ENCODE peak calls at places on chromosomes 1 and 21, in seven cellular contexts. One of them, this sample, is unnamed. For H3K4me1 and H3K36me3, the result is how much of the 10 kb centered on the place peaks cover.

GRCh38 chr21:43321111-43321510 is 105.8 kb downstream of the SIK1 start:
- DNase-seq in right lobe of liver: no peak
- DNase-seq in small intestine: peak
- DNase-seq in sigmoid colon: no peak
- DNase-seq in CD4-positive, alpha-beta memory T cell: no peak
- DNase-seq in body of pancreas: no peak
- DNase-seq in endothelial cell of umbilical vein: no peak
- DNase-seq in this sample: no peak

GRCh38 chr1:234541281-234541975 is 62.4 kb upstream of the TARBP1 start:
- DNase-seq in right lobe of liver: peak
- DNase-seq in small intestine: no peak
- DNase-seq in sigmoid colon: peak
- DNase-seq in CD4-positive, alpha-beta memory T cell: no peak
- DNase-seq in body of pancreas: no peak
- DNase-seq in endothelial cell of umbilical vein: no peak
- DNase-seq in this sample: no peak

GRCh38 chr1:105137543-105138444 is 1388.1 kb downstream of the AMY1C start:
- DNase-seq in right lobe of liver: no peak
- DNase-seq in small intestine: peak
- DNase-seq in sigmoid colon: no peak
- DNase-seq in CD4-positive, alpha-beta memory T cell: no peak
- DNase-seq in body of pancreas: no peak
- DNase-seq in endothelial cell of umbilical vein: no peak
- DNase-seq in this sample: no peak

GRCh38 chr1:17438977-17439249 is 564 bp downstream of the RCC2 start:
- DNase-seq in right lobe of liver: no peak
- DNase-seq in small intestine: no peak
- DNase-seq in sigmoid colon: no peak
- DNase-seq in CD4-positive, alpha-beta memory T cell: no peak
- DNase-seq in body of pancreas: no peak
- DNase-seq in endothelial cell of umbilical vein: no peak
- DNase-seq in this sample: no peak

GRCh38 chr1:64038119-64038518 is 165.3 kb upstream of the UBE2U start:
- DNase-seq in right lobe of liver: no peak
- DNase-seq in small intestine: no peak
- DNase-seq in sigmoid colon: no peak
- DNase-seq in CD4-positive, alpha-beta memory T cell: no peak
- DNase-seq in body of pancreas: no peak
- DNase-seq in endothelial cell of umbilical vein: no peak
- DNase-seq in this sample: no peak

GRCh38 chr1:194295690-194296089 is 1109.3 kb upstream of the B3GALT2 start:
- DNase-seq in right lobe of liver: no peak
- DNase-seq in small intestine: peak
- DNase-seq in sigmoid colon: no peak
- DNase-seq in CD4-positive, alpha-beta memory T cell: peak
- DNase-seq in body of pancreas: peak
- DNase-seq in endothelial cell of umbilical vein: peak
- DNase-seq in this sample: no peak

GRCh38 chr1:33902486-33903209 is 38.8 kb downstream of the HMGB4 start:
- DNase-seq in right lobe of liver: no peak
- DNase-seq in small intestine: no peak
- DNase-seq in sigmoid colon: no peak
- DNase-seq in CD4-positive, alpha-beta memory T cell: no peak
- DNase-seq in body of pancreas: no peak
- DNase-seq in endothelial cell of umbilical vein: no peak
- DNase-seq in this sample: no peak

GRCh38 chr1:204588826-204589225 is 72.6 kb downstream of the MDM4 start:
- DNase-seq in right lobe of liver: no peak
- DNase-seq in small intestine: no peak
- DNase-seq in sigmoid colon: no peak
- DNase-seq in CD4-positive, alpha-beta memory T cell: no peak
- DNase-seq in body of pancreas: no peak
- DNase-seq in endothelial cell of umbilical vein: no peak
- DNase-seq in this sample: no peak

GRCh38 chr1:226474443-226475111 is 66.7 kb upstream of the PARP1 start:
- DNase-seq in right lobe of liver: no peak
- DNase-seq in small intestine: no peak
- DNase-seq in sigmoid colon: no peak
- DNase-seq in CD4-positive, alpha-beta memory T cell: no peak
- DNase-seq in body of pancreas: no peak
- DNase-seq in endothelial cell of umbilical vein: no peak
- DNase-seq in this sample: no peak

GRCh38 chr21:23452384-23453083 is 2154.7 kb downstream of the MRPL39 start:
- DNase-seq in right lobe of liver: peak
- DNase-seq in small intestine: no peak
- DNase-seq in sigmoid colon: no peak
- DNase-seq in CD4-positive, alpha-beta memory T cell: no peak
- DNase-seq in body of pancreas: peak
- DNase-seq in endothelial cell of umbilical vein: no peak
- DNase-seq in this sample: no peak

GRCh38 chr1:19468397-19468956 is 16.9 kb downstream of the CAPZB start:
- DNase-seq in right lobe of liver: no peak
- DNase-seq in small intestine: peak
- DNase-seq in sigmoid colon: no peak
- DNase-seq in CD4-positive, alpha-beta memory T cell: peak
- DNase-seq in body of pancreas: peak
- DNase-seq in endothelial cell of umbilical vein: no peak
- DNase-seq in this sample: no peak

GRCh38 chr1:155681776-155682175 is 6.8 kb downstream of the YY1AP1 start:
- DNase-seq in right lobe of liver: no peak
- DNase-seq in small intestine: no peak
- DNase-seq in sigmoid colon: no peak
- DNase-seq in CD4-positive, alpha-beta memory T cell: no peak
- DNase-seq in body of pancreas: no peak
- DNase-seq in endothelial cell of umbilical vein: no peak
- DNase-seq in this sample: no peak

GRCh38 chr1:215118081-215118480 is 35.5 kb downstream of the KCNK2 start:
- DNase-seq in right lobe of liver: no peak
- DNase-seq in small intestine: no peak
- DNase-seq in sigmoid colon: no peak
- DNase-seq in CD4-positive, alpha-beta memory T cell: no peak
- DNase-seq in body of pancreas: no peak
- DNase-seq in endothelial cell of umbilical vein: no peak
- DNase-seq in this sample: no peak

GRCh38 chr1:236862615-236863211 is 67.6 kb downstream of the MTR start:
- DNase-seq in right lobe of liver: peak
- DNase-seq in small intestine: no peak
- DNase-seq in sigmoid colon: no peak
- DNase-seq in CD4-positive, alpha-beta memory T cell: no peak
- DNase-seq in body of pancreas: peak
- DNase-seq in endothelial cell of umbilical vein: no peak
- DNase-seq in this sample: no peak

GRCh38 chr1:171251741-171252300 is 3.5 kb downstream of the FMO1 start:
- DNase-seq in right lobe of liver: no peak
- DNase-seq in small intestine: peak
- DNase-seq in sigmoid colon: no peak
- DNase-seq in CD4-positive, alpha-beta memory T cell: peak
- DNase-seq in body of pancreas: peak
- DNase-seq in endothelial cell of umbilical vein: peak
- DNase-seq in this sample: peak

GRCh38 chr1:205158048-205158616 is 36.4 kb upstream of the RBBP5 start:
- DNase-seq in right lobe of liver: no peak
- DNase-seq in small intestine: no peak
- DNase-seq in sigmoid colon: no peak
- DNase-seq in CD4-positive, alpha-beta memory T cell: no peak
- DNase-seq in body of pancreas: no peak
- DNase-seq in endothelial cell of umbilical vein: no peak
- DNase-seq in this sample: no peak

GRCh38 chr1:248926401-248927182 is 20.6 kb downstream of the PGBD2 start:
- DNase-seq in right lobe of liver: no peak
- DNase-seq in small intestine: no peak
- DNase-seq in sigmoid colon: no peak
- DNase-seq in CD4-positive, alpha-beta memory T cell: no peak
- DNase-seq in body of pancreas: no peak
- DNase-seq in endothelial cell of umbilical vein: no peak
- DNase-seq in this sample: no peak

GRCh38 chr21:17799414-17800164 is 19.6 kb downstream of the C21orf91 start:
- DNase-seq in right lobe of liver: no peak
- DNase-seq in small intestine: no peak
- DNase-seq in sigmoid colon: no peak
- DNase-seq in CD4-positive, alpha-beta memory T cell: no peak
- DNase-seq in body of pancreas: no peak
- DNase-seq in endothelial cell of umbilical vein: no peak
- DNase-seq in this sample: no peak

GRCh38 chr1:150808134-150808533 is at the start of gene CTSK:
- DNase-seq in right lobe of liver: no peak
- DNase-seq in small intestine: no peak
- DNase-seq in sigmoid colon: peak
- DNase-seq in CD4-positive, alpha-beta memory T cell: no peak
- DNase-seq in body of pancreas: no peak
- DNase-seq in endothelial cell of umbilical vein: no peak
- DNase-seq in this sample: no peak

GRCh38 chr21:44925027-44925755 is 4.5 kb upstream of the ITGB2 start:
- DNase-seq in right lobe of liver: no peak
- DNase-seq in small intestine: no peak
- DNase-seq in sigmoid colon: no peak
- DNase-seq in CD4-positive, alpha-beta memory T cell: no peak
- DNase-seq in body of pancreas: no peak
- DNase-seq in endothelial cell of umbilical vein: no peak
- DNase-seq in this sample: no peak

GRCh38 chr1:185348296-185348695 is 31.3 kb upstream of the IVNS1ABP start:
- DNase-seq in right lobe of liver: no peak
- DNase-seq in small intestine: no peak
- DNase-seq in sigmoid colon: no peak
- DNase-seq in CD4-positive, alpha-beta memory T cell: no peak
- DNase-seq in body of pancreas: no peak
- DNase-seq in endothelial cell of umbilical vein: no peak
- DNase-seq in this sample: no peak

GRCh38 chr21:31977816-31978215 is 105.0 kb downstream of the HUNK start:
- DNase-seq in right lobe of liver: no peak
- DNase-seq in small intestine: no peak
- DNase-seq in sigmoid colon: no peak
- DNase-seq in CD4-positive, alpha-beta memory T cell: no peak
- DNase-seq in body of pancreas: no peak
- DNase-seq in endothelial cell of umbilical vein: no peak
- DNase-seq in this sample: no peak

GRCh38 chr1:213759359-213760181 is 228.2 kb upstream of the PROX1 start:
- DNase-seq in right lobe of liver: peak
- DNase-seq in small intestine: peak
- DNase-seq in sigmoid colon: no peak
- DNase-seq in CD4-positive, alpha-beta memory T cell: no peak
- DNase-seq in body of pancreas: peak
- DNase-seq in endothelial cell of umbilical vein: no peak
- DNase-seq in this sample: no peak

GRCh38 chr21:37383784-37384311 is 17.3 kb downstream of the DYRK1A start:
- DNase-seq in right lobe of liver: no peak
- DNase-seq in small intestine: no peak
- DNase-seq in sigmoid colon: no peak
- DNase-seq in CD4-positive, alpha-beta memory T cell: no peak
- DNase-seq in body of pancreas: no peak
- DNase-seq in endothelial cell of umbilical vein: no peak
- DNase-seq in this sample: no peak

GRCh38 chr21:39111928-39112327 is 71.3 kb downstream of the PSMG1 start:
- DNase-seq in right lobe of liver: no peak
- DNase-seq in small intestine: no peak
- DNase-seq in sigmoid colon: no peak
- DNase-seq in CD4-positive, alpha-beta memory T cell: no peak
- DNase-seq in body of pancreas: no peak
- DNase-seq in endothelial cell of umbilical vein: no peak
- DNase-seq in this sample: no peak

GRCh38 chr1:8017495-8018310 is 8.4 kb downstream of the ERRFI1 start:
- DNase-seq in right lobe of liver: no peak
- DNase-seq in small intestine: no peak
- DNase-seq in sigmoid colon: no peak
- DNase-seq in CD4-positive, alpha-beta memory T cell: no peak
- DNase-seq in body of pancreas: no peak
- DNase-seq in endothelial cell of umbilical vein: no peak
- DNase-seq in this sample: no peak
- H3K4me1 ChIP-seq in right lobe of liver: under half
- H3K4me1 ChIP-seq in small intestine: under half
- H3K4me1 ChIP-seq in sigmoid colon: under half
- H3K4me1 ChIP-seq in CD4-positive, alpha-beta memory T cell: under half
- H3K4me1 ChIP-seq in body of pancreas: half or more
- H3K4me1 ChIP-seq in endothelial cell of umbilical vein: half or more
- H3K4me1 ChIP-seq in this sample: half or more

DNA sequence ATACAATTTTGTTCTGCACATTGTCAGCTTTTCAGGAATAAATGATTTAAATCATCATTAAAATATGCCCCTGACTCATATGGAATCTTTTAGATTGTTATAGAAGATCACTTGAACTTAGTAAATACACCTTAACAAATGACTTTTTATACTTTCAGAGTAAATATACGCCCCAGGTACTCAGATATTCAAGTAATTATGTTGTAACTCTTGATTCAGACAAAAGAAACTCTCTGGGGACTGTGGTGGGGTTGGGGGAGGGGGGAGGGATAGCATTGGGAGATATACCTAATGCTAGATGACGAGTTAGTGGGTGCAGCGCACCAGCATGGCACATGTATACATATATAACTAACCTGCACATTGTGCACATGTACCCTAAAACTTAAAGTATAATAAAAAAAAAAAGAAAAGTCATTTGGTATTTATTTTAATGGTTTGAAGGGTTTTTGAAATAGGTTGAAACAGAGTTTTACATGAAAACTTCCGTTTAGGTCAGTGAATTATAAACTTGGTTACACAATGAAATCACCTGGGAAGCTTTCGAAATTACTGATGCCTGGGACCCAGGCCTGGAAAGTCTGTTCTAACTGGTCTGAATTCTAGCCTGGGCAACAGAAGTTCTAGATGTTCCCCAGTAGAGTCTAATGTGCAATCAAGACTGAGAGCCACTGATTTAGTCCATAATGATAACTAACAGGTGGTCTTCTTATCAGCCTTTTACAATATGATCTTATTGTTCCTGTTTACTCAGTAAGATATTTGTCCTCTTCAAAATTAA is 320.5 kb upstream of the NR5A2 start:
- DNase-seq in right lobe of liver: peak
- DNase-seq in small intestine: no peak
- DNase-seq in sigmoid colon: no peak
- DNase-seq in CD4-positive, alpha-beta memory T cell: no peak
- DNase-seq in body of pancreas: no peak
- DNase-seq in endothelial cell of umbilical vein: no peak
- DNase-seq in this sample: no peak
- H3K4me3 ChIP-seq in right lobe of liver: no peak
- H3K4me3 ChIP-seq in small intestine: no peak
- H3K4me3 ChIP-seq in sigmoid colon: no peak
- H3K4me3 ChIP-seq in CD4-positive, alpha-beta memory T cell: no peak
- H3K4me3 ChIP-seq in body of pancreas: no peak
- H3K4me3 ChIP-seq in endothelial cell of umbilical vein: no peak
- H3K4me3 ChIP-seq in this sample: no peak

GRCh38 chr1:182869241-182869666 is 30.1 kb downstream of the DHX9 start:
- DNase-seq in right lobe of liver: no peak
- DNase-seq in small intestine: no peak
- DNase-seq in sigmoid colon: no peak
- DNase-seq in CD4-positive, alpha-beta memory T cell: no peak
- DNase-seq in body of pancreas: no peak
- DNase-seq in endothelial cell of umbilical vein: no peak
- DNase-seq in this sample: no peak
- H3K36me3 ChIP-seq in right lobe of liver: under half
- H3K36me3 ChIP-seq in small intestine: under half
- H3K36me3 ChIP-seq in sigmoid colon: half or more
- H3K36me3 ChIP-seq in CD4-positive, alpha-beta memory T cell: half or more
- H3K36me3 ChIP-seq in body of pancreas: under half
- H3K36me3 ChIP-seq in endothelial cell of umbilical vein: under half
- H3K36me3 ChIP-seq in this sample: half or more

DNA sequence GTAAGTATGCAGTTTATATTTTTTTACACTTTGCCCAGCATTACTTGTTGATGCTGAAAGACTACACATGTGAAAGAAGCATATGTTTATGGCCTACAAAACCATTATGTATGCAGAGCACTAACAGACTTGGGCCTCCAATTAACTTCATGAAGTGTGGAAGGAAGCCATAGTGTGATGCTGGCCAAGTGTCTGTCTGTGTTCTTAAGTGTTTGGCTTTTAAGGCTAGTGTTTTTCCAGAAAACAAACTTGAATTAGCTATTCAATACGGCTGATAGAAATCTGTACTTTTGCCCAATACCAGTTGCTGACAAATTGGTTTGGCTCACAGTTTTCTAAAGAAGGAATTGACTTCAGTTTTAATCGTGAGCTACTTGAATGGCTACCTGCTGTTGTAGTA is 136.1 kb downstream of the ADGRL2 start:
- DNase-seq in right lobe of liver: no peak
- DNase-seq in small intestine: no peak
- DNase-seq in sigmoid colon: no peak
- DNase-seq in CD4-positive, alpha-beta memory T cell: no peak
- DNase-seq in body of pancreas: no peak
- DNase-seq in endothelial cell of umbilical vein: no peak
- DNase-seq in this sample: no peak
- H3K4me1 ChIP-seq in right lobe of liver: under half
- H3K4me1 ChIP-seq in small intestine: under half
- H3K4me1 ChIP-seq in sigmoid colon: under half
- H3K4me1 ChIP-seq in CD4-positive, alpha-beta memory T cell: under half
- H3K4me1 ChIP-seq in body of pancreas: under half
- H3K4me1 ChIP-seq in endothelial cell of umbilical vein: under half
- H3K4me1 ChIP-seq in this sample: under half

This sample was measured in left ventricle myocardium inferior.